ENCODE peak calls at places on chromosome 13, in six cellular contexts. One of them, this sample, is unnamed.

GRCh38 chr13:90447735-90448103 is 899.8 kb upstream of the MIR17HG start:
- DNase-seq in HuH-7.5: no peak
- DNase-seq in activated CD4-positive, alpha-beta T cell treated with anti-CD3 and anti-CD28 coated beads for 24 hours: no peak
- DNase-seq in aorta: no peak
- DNase-seq in naive thymus-derived CD4-positive, alpha-beta T cell: no peak
- DNase-seq in AG04449: peak
- DNase-seq in this sample: no peak

GRCh38 chr13:23381877-23382276 is 51.6 kb downstream of the SACS start:
- DNase-seq in HuH-7.5: no peak
- DNase-seq in activated CD4-positive, alpha-beta T cell treated with anti-CD3 and anti-CD28 coated beads for 24 hours: no peak
- DNase-seq in aorta: no peak
- DNase-seq in naive thymus-derived CD4-positive, alpha-beta T cell: no peak
- DNase-seq in AG04449: no peak
- DNase-seq in this sample: no peak

GRCh38 chr13:43316997-43317396 is 293.6 kb downstream of the DNAJC15 start:
- DNase-seq in HuH-7.5: no peak
- DNase-seq in activated CD4-positive, alpha-beta T cell treated with anti-CD3 and anti-CD28 coated beads for 24 hours: no peak
- DNase-seq in aorta: no peak
- DNase-seq in naive thymus-derived CD4-positive, alpha-beta T cell: no peak
- DNase-seq in AG04449: no peak
- DNase-seq in this sample: no peak

GRCh38 chr13:98890920-98891319 is 86.9 kb downstream of the DOCK9 start:
- DNase-seq in HuH-7.5: no peak
- DNase-seq in activated CD4-positive, alpha-beta T cell treated with anti-CD3 and anti-CD28 coated beads for 24 hours: no peak
- DNase-seq in aorta: no peak
- DNase-seq in naive thymus-derived CD4-positive, alpha-beta T cell: no peak
- DNase-seq in AG04449: no peak
- DNase-seq in this sample: no peak

GRCh38 chr13:40539954-40540706 is 126.3 kb downstream of the FOXO1 start:
- DNase-seq in HuH-7.5: peak
- DNase-seq in activated CD4-positive, alpha-beta T cell treated with anti-CD3 and anti-CD28 coated beads for 24 hours: no peak
- DNase-seq in aorta: no peak
- DNase-seq in naive thymus-derived CD4-positive, alpha-beta T cell: no peak
- DNase-seq in AG04449: peak
- DNase-seq in this sample: peak

GRCh38 chr13:43544011-43544410 is 242.8 kb downstream of the ENOX1 start:
- DNase-seq in HuH-7.5: no peak
- DNase-seq in activated CD4-positive, alpha-beta T cell treated with anti-CD3 and anti-CD28 coated beads for 24 hours: no peak
- DNase-seq in aorta: no peak
- DNase-seq in naive thymus-derived CD4-positive, alpha-beta T cell: no peak
- DNase-seq in AG04449: no peak
- DNase-seq in this sample: no peak

GRCh38 chr13:110106726-110107125 is 200.2 kb downstream of the COL4A1 start:
- DNase-seq in HuH-7.5: no peak
- DNase-seq in activated CD4-positive, alpha-beta T cell treated with anti-CD3 and anti-CD28 coated beads for 24 hours: no peak
- DNase-seq in aorta: peak
- DNase-seq in naive thymus-derived CD4-positive, alpha-beta T cell: no peak
- DNase-seq in AG04449: no peak
- DNase-seq in this sample: no peak

GRCh38 chr13:30892966-30893365 is 13.1 kb upstream of the MEDAG start:
- DNase-seq in HuH-7.5: no peak
- DNase-seq in activated CD4-positive, alpha-beta T cell treated with anti-CD3 and anti-CD28 coated beads for 24 hours: no peak
- DNase-seq in aorta: peak
- DNase-seq in naive thymus-derived CD4-positive, alpha-beta T cell: no peak
- DNase-seq in AG04449: no peak
- DNase-seq in this sample: peak

GRCh38 chr13:92512852-92513251 is 713.8 kb upstream of the GPC6 start:
- DNase-seq in HuH-7.5: no peak
- DNase-seq in activated CD4-positive, alpha-beta T cell treated with anti-CD3 and anti-CD28 coated beads for 24 hours: no peak
- DNase-seq in aorta: no peak
- DNase-seq in naive thymus-derived CD4-positive, alpha-beta T cell: no peak
- DNase-seq in AG04449: no peak
- DNase-seq in this sample: no peak

GRCh38 chr13:31094331-31095015 is 67.2 kb downstream of the HSPH1 start:
- DNase-seq in HuH-7.5: no peak
- DNase-seq in activated CD4-positive, alpha-beta T cell treated with anti-CD3 and anti-CD28 coated beads for 24 hours: no peak
- DNase-seq in aorta: no peak
- DNase-seq in naive thymus-derived CD4-positive, alpha-beta T cell: no peak
- DNase-seq in AG04449: no peak
- DNase-seq in this sample: peak

GRCh38 chr13:20303636-20304035 is 71.5 kb upstream of the GJB6 start:
- DNase-seq in HuH-7.5: no peak
- DNase-seq in activated CD4-positive, alpha-beta T cell treated with anti-CD3 and anti-CD28 coated beads for 24 hours: no peak
- DNase-seq in aorta: no peak
- DNase-seq in naive thymus-derived CD4-positive, alpha-beta T cell: no peak
- DNase-seq in AG04449: peak
- DNase-seq in this sample: no peak

GRCh38 chr13:72029981-72030380 is 163.0 kb upstream of the DACH1 start:
- DNase-seq in HuH-7.5: no peak
- DNase-seq in activated CD4-positive, alpha-beta T cell treated with anti-CD3 and anti-CD28 coated beads for 24 hours: no peak
- DNase-seq in aorta: no peak
- DNase-seq in naive thymus-derived CD4-positive, alpha-beta T cell: no peak
- DNase-seq in AG04449: no peak
- DNase-seq in this sample: no peak

GRCh38 chr13:39245688-39246087 is 207.4 kb downstream of the NHLRC3 start:
- DNase-seq in HuH-7.5: no peak
- DNase-seq in activated CD4-positive, alpha-beta T cell treated with anti-CD3 and anti-CD28 coated beads for 24 hours: no peak
- DNase-seq in aorta: no peak
- DNase-seq in naive thymus-derived CD4-positive, alpha-beta T cell: no peak
- DNase-seq in AG04449: no peak
- DNase-seq in this sample: no peak

GRCh38 chr13:39350461-39350881 is 252.5 kb downstream of the LHFPL6 start:
- DNase-seq in HuH-7.5: no peak
- DNase-seq in activated CD4-positive, alpha-beta T cell treated with anti-CD3 and anti-CD28 coated beads for 24 hours: no peak
- DNase-seq in aorta: no peak
- DNase-seq in naive thymus-derived CD4-positive, alpha-beta T cell: no peak
- DNase-seq in AG04449: no peak
- DNase-seq in this sample: no peak

GRCh38 chr13:66069570-66069969 is 1160.6 kb downstream of the PCDH9 start:
- DNase-seq in HuH-7.5: no peak
- DNase-seq in activated CD4-positive, alpha-beta T cell treated with anti-CD3 and anti-CD28 coated beads for 24 hours: no peak
- DNase-seq in aorta: no peak
- DNase-seq in naive thymus-derived CD4-positive, alpha-beta T cell: no peak
- DNase-seq in AG04449: no peak
- DNase-seq in this sample: no peak

GRCh38 chr13:41465215-41465907 is 8.0 kb downstream of the RGCC start:
- DNase-seq in HuH-7.5: no peak
- DNase-seq in activated CD4-positive, alpha-beta T cell treated with anti-CD3 and anti-CD28 coated beads for 24 hours: peak
- DNase-seq in aorta: no peak
- DNase-seq in naive thymus-derived CD4-positive, alpha-beta T cell: peak
- DNase-seq in AG04449: peak
- DNase-seq in this sample: no peak

GRCh38 chr13:71117920-71118319 is 749.1 kb downstream of the DACH1 start:
- DNase-seq in HuH-7.5: no peak
- DNase-seq in activated CD4-positive, alpha-beta T cell treated with anti-CD3 and anti-CD28 coated beads for 24 hours: no peak
- DNase-seq in aorta: no peak
- DNase-seq in naive thymus-derived CD4-positive, alpha-beta T cell: no peak
- DNase-seq in AG04449: no peak
- DNase-seq in this sample: no peak

GRCh38 chr13:60229708-60230272 is 66.1 kb upstream of the DIAPH3 start:
- DNase-seq in HuH-7.5: no peak
- DNase-seq in activated CD4-positive, alpha-beta T cell treated with anti-CD3 and anti-CD28 coated beads for 24 hours: no peak
- DNase-seq in aorta: no peak
- DNase-seq in naive thymus-derived CD4-positive, alpha-beta T cell: no peak
- DNase-seq in AG04449: no peak
- DNase-seq in this sample: no peak

GRCh38 chr13:38758278-38758677 is 71.4 kb downstream of the FREM2 start:
- DNase-seq in HuH-7.5: no peak
- DNase-seq in activated CD4-positive, alpha-beta T cell treated with anti-CD3 and anti-CD28 coated beads for 24 hours: no peak
- DNase-seq in aorta: no peak
- DNase-seq in naive thymus-derived CD4-positive, alpha-beta T cell: no peak
- DNase-seq in AG04449: no peak
- DNase-seq in this sample: no peak

This sample was measured in Caco-2.